ENCODE peak calls at places on chromosomes 6 and 20, in seven cellular contexts. Y is K562, B is HepG2, Z is HCT116, I is SK-N-SH, U is T47D, D is H1. H is an unnamed sample.

GRCh38 chr6:53734473-53735299 is 60.1 kb upstream of the LRRC1 start:
- DNase-seq in D (peak; percentile 78), B (peak; percentile 31), U (peak; percentile 46), Y (peak; percentile 20), I (peak; percentile 9), Z (peak; percentile 92), H (peak; percentile 26)

GRCh38 chr6:40950986-40951730 is 87.9 kb downstream of the UNC5CL start:
- DNase-seq in D (no peak), B (no peak), I (peak; percentile 27), Y (no peak), U (no peak), Z (no peak), H (no peak)

GRCh38 chr6:134372603-134373281 is 54.8 kb upstream of the SGK1 start:
- DNase-seq in B (no peak), Y (no peak), I (no peak), U (no peak), Z (no peak), D (no peak), H (no peak)

GRCh38 chr6:14441371-14441781 is 323.8 kb downstream of the CD83 start:
- DNase-seq in B (no peak), I (no peak), Y (no peak), D (no peak), U (no peak), Z (no peak), H (no peak)

GRCh38 chr6:146985111-146985510 is 219.1 kb upstream of the STXBP5 start:
- DNase-seq in I (no peak), Z (no peak), U (no peak), D (no peak), Y (peak; percentile 28), B (peak; percentile 97), H (no peak)

GRCh38 chr6:43984442-43985321 is 142.6 kb downstream of the MRPL14 start:
- DNase-seq in U (no peak), Z (no peak), D (no peak), Y (no peak), B (no peak), I (no peak), H (no peak)

GRCh38 chr6:84026721-84027164 is 6.8 kb upstream of the MRAP2 start:
- DNase-seq in Y (no peak), B (peak; percentile 10), U (no peak), D (no peak), I (no peak), Z (no peak), H (no peak)

GRCh38 chr6:34032856-34033255 is 113.0 kb downstream of the GRM4 start:
- DNase-seq in I (no peak), U (no peak), B (no peak), D (no peak), Z (no peak), Y (no peak), H (no peak)

GRCh38 chr6:43768506-43768860 is 1.5 kb upstream of the VEGFA start:
- DNase-seq in B (no peak), D (no peak), Z (no peak), Y (no peak), I (no peak), U (no peak), H (no peak)

GRCh38 chr20:47332381-47333206 is 23.9 kb downstream of the ZMYND8 start:
- DNase-seq in Y (peak; percentile 30), B (no peak), Z (no peak), D (no peak), I (no peak), U (no peak), H (no peak)

GRCh38 chr6:133854633-133855598 is 34.0 kb upstream of the TCF21 start:
- DNase-seq in Y (peak; percentile 10), B (peak; percentile 20), Z (no peak), I (peak; percentile 24), D (peak; percentile 74), U (no peak), H (no peak)

DNA sequence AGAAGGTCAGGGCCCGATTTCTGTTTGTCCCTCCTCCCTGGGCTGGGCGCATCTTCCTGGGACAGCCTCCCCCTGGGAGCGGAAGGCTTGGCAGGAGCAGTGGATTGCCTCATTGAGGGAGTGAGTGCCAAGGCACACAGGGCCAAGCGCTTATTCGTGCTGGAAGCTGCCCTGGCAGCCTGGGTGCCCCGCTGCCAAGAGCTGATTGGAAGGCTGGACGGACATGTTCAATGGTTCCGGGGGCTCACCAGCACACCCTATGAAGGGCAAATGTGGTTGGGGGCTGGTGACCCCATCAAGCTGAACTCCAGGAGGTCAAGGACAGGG is 10.3 kb upstream of the ZNF831 start:
- DNase-seq in D (no peak), U (no peak), B (no peak), Y (no peak), Z (no peak), I (no peak), H (no peak)
- TF ChIP-seq JUND in D (no peak), U (no peak), B (no peak), Y (no peak), Z (no peak), I (no peak), H (no peak)

GRCh38 chr6:1896897-1897296 is 287.2 kb downstream of the FOXC1 start:
- DNase-seq in U (peak; percentile 49), B (no peak), Z (no peak), D (no peak), Y (no peak), I (no peak), H (no peak)

GRCh38 chr6:1904898-1905297 is 295.2 kb downstream of the FOXC1 start:
- DNase-seq in I (no peak), Z (no peak), B (no peak), U (no peak), Y (no peak), D (no peak), H (no peak)

GRCh38 chr6:1904494-1904854 is 294.8 kb downstream of the FOXC1 start:
- DNase-seq in U (no peak), Y (no peak), B (no peak), D (no peak), I (peak; percentile 58), Z (no peak), H (no peak)

GRCh38 chr6:1903780-1904493 is 294.2 kb downstream of the FOXC1 start:
- DNase-seq in D (no peak), I (peak; percentile 71), B (no peak), Z (no peak), Y (no peak), U (no peak), H (no peak)

DNA sequence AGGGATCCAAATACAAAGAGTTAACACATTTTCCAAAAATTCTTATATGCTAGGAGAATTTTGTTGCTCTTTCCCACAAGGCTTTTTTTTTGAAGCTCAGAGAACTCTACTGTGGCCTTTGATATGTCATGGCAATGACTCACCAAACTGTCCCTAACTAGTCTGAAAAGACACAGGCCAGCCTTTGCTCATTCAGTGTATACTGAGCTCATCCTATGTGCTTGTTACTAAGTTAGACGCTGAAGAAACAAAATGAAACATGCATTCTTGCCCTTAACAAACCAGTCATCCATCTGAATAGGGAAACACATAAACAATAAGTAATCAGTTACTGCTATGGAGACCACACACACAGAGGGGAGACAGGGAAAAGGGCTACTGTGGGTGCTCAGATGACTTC is 291.8 kb downstream of the FOXC1 start:
- DNase-seq in Y (no peak), I (no peak), D (no peak), B (peak; percentile 44), Z (no peak), U (no peak), H (no peak)
- TF ChIP-seq JUND in Y (no peak), I (peak; percentile 14), D (no peak), B (no peak), Z (no peak), U (no peak), H (no peak)

DNA sequence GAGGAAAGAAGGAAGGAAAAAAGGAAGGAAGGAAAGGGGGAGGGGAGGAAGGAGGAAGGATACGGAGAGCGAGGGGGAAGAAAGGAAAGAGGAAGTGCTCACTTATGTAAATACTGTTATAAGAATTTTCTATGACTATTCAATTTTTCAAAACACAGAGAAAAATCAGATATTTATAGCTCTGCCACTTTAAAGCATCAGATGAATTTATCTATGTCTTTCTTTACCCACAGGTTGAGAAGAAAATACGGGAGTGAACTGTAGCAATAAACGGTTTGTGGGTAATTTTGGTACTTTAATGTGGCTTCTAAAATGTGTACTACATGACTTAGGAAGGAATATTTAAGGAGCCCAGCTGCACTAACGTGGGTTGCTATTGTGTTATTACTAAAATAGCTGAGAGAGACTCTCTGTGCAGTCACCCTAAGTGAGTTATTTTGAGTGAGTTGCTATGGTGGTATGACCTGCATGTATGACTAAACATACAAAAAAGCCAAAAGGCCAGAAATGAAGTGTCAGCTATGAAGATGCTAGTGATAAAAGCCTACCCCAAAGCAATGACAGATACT is 225.5 kb downstream of the SOD2 start:
- DNase-seq in D (no peak), B (no peak), Y (no peak), U (no peak), Z (no peak), I (no peak), H (peak; percentile 15)
- TF ChIP-seq JUND in D (no peak), B (no peak), Y (no peak), U (no peak), Z (no peak), I (no peak), H (no peak)

GRCh38 chr6:20424679-20425078 is 23.0 kb downstream of the E2F3 start:
- DNase-seq in I (no peak), D (peak; percentile 27), Z (no peak), B (peak; percentile 49), U (no peak), Y (peak; percentile 71), H (no peak)
- TF ChIP-seq JUND in I (no peak), D (no peak), Z (no peak), B (no peak), U (no peak), Y (peak; percentile 59), H (no peak)

GRCh38 chr20:31860431-31861345 is 9.6 kb downstream of the DUSP15 start:
- DNase-seq in U (peak; percentile 87), B (no peak), I (no peak), Z (no peak), D (peak; percentile 71), Y (no peak), H (no peak)
- TF ChIP-seq JUND in U (no peak), B (no peak), I (no peak), Z (no peak), D (no peak), Y (no peak), H (no peak)

GRCh38 chr6:160912411-160912810 is 79.2 kb upstream of the MAP3K4 start:
- DNase-seq in D (no peak), I (no peak), U (no peak), B (no peak), Y (no peak), Z (no peak), H (no peak)

GRCh38 chr6:160919713-160920112 is 71.9 kb upstream of the MAP3K4 start:
- DNase-seq in I (no peak), B (peak; percentile 36), Z (no peak), U (peak; percentile 3), D (no peak), Y (no peak), H (no peak)

GRCh38 chr6:160921095-160921494 is 70.5 kb upstream of the MAP3K4 start:
- DNase-seq in D (no peak), B (no peak), I (no peak), Z (no peak), Y (no peak), U (no peak), H (no peak)

GRCh38 chr6:160911949-160912348 is 79.6 kb upstream of the MAP3K4 start:
- DNase-seq in Y (no peak), U (no peak), I (no peak), B (no peak), D (no peak), Z (no peak), H (no peak)

GRCh38 chr6:160917581-160917980 is 74.0 kb upstream of the MAP3K4 start:
- DNase-seq in Y (no peak), U (no peak), Z (no peak), D (no peak), I (no peak), B (no peak), H (no peak)
- TF ChIP-seq JUND in Y (no peak), U (no peak), Z (no peak), D (no peak), I (no peak), B (no peak), H (no peak)

GRCh38 chr6:135506270-135506997 is 8.9 kb upstream of the AHI1 start:
- DNase-seq in Z (no peak), U (peak; percentile 49), B (peak; percentile 45), D (no peak), I (peak; percentile 25), Y (peak; percentile 55), H (no peak)
- TF ChIP-seq JUND in Z (no peak), U (no peak), B (no peak), D (no peak), I (no peak), Y (no peak), H (no peak)